ENCODE peak calls at places on chromosomes 12 and 14, in four cellular contexts. A is transverse colon, L is body of pancreas, N is HepG2. G is an unnamed sample.

GRCh38 chr14:29144598-29144997 is 378.0 kb downstream of the FOXG1 start:
- DNase-seq in A (no peak), L (no peak), N (no peak), G (no peak)

GRCh38 chr12:119486599-119487154 is 106.9 kb upstream of the TMEM233 start:
- DNase-seq in A (no peak), L (no peak), N (no peak), G (no peak)

GRCh38 chr12:131116437-131117117 is 162.9 kb downstream of the ADGRD1 start:
- DNase-seq in A (no peak), L (no peak), N (no peak), G (peak; percentile 68)

GRCh38 chr12:95805864-95806669 is 15.5 kb upstream of the NTN4 start:
- DNase-seq in A (no peak), L (no peak), N (no peak), G (no peak)

GRCh38 chr12:113273053-113273725 is 51.9 kb downstream of the TPCN1 start:
- DNase-seq in A (no peak), L (no peak), N (no peak), G (no peak)

GRCh38 chr12:82818276-82819035 is 131.8 kb downstream of the TMTC2 start:
- DNase-seq in A (no peak), L (no peak), N (no peak), G (no peak)

GRCh38 chr14:92280554-92281262 is 42.3 kb upstream of the SLC24A4 start:
- DNase-seq in A (no peak), L (no peak), N (no peak), G (no peak)

GRCh38 chr12:81017792-81018191 is 60.1 kb upstream of the ACSS3 start:
- DNase-seq in A (no peak), L (no peak), N (no peak), G (no peak)

GRCh38 chr12:93456077-93456476 is 11.2 kb upstream of the MRPL42 start:
- DNase-seq in A (no peak), L (no peak), N (no peak), G (no peak)

GRCh38 chr14:75831455-75831854 is 150.3 kb downstream of the TGFB3 start:
- DNase-seq in A (peak; percentile 68), L (peak; percentile 94), N (peak; percentile 27), G (no peak)

GRCh38 chr12:8980137-8980536 is 9.2 kb upstream of the KLRG1 start:
- DNase-seq in A (no peak), L (no peak), N (no peak), G (no peak)

GRCh38 chr12:28108599-28108998 is 81.7 kb upstream of the CCDC91 start:
- DNase-seq in A (no peak), L (no peak), N (no peak), G (no peak)

GRCh38 chr12:45327823-45328383 is 112.0 kb downstream of the ANO6 start:
- DNase-seq in A (no peak), L (no peak), N (no peak), G (no peak)

DNA sequence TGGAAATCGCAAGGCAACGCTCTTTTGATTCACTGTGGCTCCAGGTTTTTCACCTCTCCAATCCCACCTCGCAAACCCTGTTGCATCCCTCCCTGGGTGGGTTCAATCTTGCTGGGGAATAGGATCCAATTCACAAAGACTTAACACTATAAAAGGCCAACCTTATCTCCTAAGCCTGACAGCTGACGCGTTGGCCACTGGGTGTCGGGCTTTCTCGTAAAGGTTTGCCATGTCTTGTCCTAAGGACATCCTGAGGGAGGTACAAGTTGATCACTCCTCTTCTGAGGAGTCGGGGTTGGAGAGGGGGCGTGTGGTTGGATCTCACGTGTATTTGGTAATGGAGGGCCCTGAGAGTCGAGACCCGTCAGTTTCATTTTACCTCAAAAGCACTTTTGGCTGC is 112.6 kb upstream of the FZD10 start:
- DNase-seq in A (no peak), L (no peak), N (no peak), G (no peak)
- TF ChIP-seq CTCF in A (no peak), L (no peak), N (peak; percentile 33), G (no peak)

GRCh38 chr12:65168606-65169310 is 625 bp upstream of the LEMD3 start:
- DNase-seq in A (no peak), L (no peak), N (no peak), G (no peak)

GRCh38 chr12:65170245-65170881 is 980 bp downstream of the LEMD3 start:
- DNase-seq in A (peak; percentile 88), L (peak; percentile 45), N (peak; percentile 27), G (peak; percentile 57)

GRCh38 chr12:65169311-65170244 is at the start of gene LEMD3:
- DNase-seq in A (peak; percentile 97), L (peak; percentile 96), N (peak; percentile 90), G (peak; percentile 92)

GRCh38 chr12:65171870-65172269 is 2.5 kb downstream of the LEMD3 start:
- DNase-seq in A (no peak), L (no peak), N (no peak), G (no peak)

DNA sequence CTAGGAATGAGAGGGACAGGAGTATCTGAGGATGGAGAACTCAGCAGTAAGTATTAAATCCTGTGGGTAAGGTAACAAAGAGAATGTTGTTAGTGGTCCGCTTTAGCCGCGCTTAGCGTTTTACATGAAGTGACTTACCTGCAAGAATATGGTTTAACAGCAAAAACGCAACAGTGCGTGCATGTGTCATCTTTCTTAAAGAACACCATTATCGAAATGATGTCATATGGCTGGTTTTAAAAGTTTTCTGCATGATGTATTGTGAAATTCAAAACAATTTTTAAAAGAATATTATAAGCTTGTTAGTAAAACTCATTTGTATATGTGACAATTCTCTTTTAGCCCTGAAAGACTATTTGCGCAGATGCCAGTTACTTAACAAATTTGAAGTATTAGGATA is 1.7 kb downstream of the LEMD3 start:
- DNase-seq in A (no peak), L (no peak), N (no peak), G (no peak)
- H3K4me1 ChIP-seq in A (peaks cover 59% of the 10 kb centered on the region), L (peaks cover 45% of the 10 kb centered on the region), N (peaks cover 49% of the 10 kb centered on the region), G (no peaks in the 10 kb centered on the region)

DNA sequence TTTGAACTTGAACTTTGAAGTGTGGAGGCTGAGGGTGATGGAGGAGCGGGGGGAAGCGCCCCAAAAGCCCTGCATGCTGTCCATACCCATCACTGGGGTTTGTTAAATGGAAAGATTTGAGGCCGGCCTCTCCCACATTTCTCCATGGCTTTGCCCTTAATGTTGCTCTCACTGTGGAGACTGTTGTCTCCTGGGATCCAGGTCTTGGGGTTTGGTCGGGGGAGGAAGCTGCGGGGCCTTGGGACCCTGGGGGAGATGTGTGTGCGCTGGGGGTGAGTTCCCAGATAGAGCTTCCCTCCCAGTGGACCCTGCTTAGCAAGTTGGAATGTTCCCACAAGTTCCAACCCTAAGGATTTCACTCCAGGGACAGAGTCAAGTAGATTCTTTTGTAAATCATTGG is 28.0 kb upstream of the LRTM2 start:
- DNase-seq in A (no peak), L (no peak), N (no peak), G (no peak)
- H3K4me3 ChIP-seq in A (no peak overlapping the region), L (no peak overlapping the region), N (no peak overlapping the region), G (no peak overlapping the region)

DNA sequence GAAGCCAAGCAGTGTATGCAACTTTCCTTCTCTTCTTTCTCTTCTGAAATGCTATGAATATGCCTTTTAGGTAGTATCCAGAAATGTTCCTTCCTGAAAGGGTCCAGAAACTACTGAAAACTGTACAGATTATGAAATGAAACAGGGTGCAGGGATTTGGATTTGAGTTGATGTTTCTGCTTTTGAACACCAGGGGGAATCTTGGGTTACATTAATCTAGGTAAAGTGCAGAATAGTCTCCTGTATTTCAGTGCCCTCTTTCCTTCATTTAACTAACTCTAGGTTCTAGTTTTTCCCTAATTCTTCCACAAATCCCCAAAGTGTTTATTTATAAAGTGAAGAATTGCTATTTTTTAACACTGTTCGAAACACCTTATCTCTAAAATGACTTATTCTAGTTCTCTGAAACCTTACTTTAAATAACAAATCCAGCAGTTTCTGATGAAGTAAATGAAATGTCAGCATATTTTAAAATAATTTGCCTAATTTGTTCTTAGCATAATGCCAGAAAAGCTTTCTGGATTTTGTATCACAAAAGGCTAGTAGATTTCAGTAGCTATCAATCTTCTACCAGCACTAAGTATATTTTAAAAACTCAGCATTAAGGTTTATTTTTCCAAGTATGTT is 111.9 kb downstream of the LRRK2 start:
- DNase-seq in A (no peak), L (no peak), N (peak; percentile 2), G (no peak)
- TF ChIP-seq CTCF in A (no peak), L (no peak), N (peak; percentile 33), G (peak; percentile 45)

GRCh38 chr12:53996188-53996885 is 3.6 kb upstream of the HOXC9 start:
- DNase-seq in A (no peak), L (no peak), N (no peak), G (no peak)

GRCh38 chr12:53995311-53996187 is 4.4 kb upstream of the HOXC9 start:
- DNase-seq in A (no peak), L (no peak), N (no peak), G (peak; percentile 75)

GRCh38 chr12:53994268-53994690 is 5.7 kb upstream of the HOXC9 start:
- DNase-seq in A (no peak), L (no peak), N (peak; percentile 57), G (no peak)

GRCh38 chr12:53993397-53994267 is 6.3 kb upstream of the HOXC9 start:
- DNase-seq in A (no peak), L (no peak), N (no peak), G (no peak)

DNA sequence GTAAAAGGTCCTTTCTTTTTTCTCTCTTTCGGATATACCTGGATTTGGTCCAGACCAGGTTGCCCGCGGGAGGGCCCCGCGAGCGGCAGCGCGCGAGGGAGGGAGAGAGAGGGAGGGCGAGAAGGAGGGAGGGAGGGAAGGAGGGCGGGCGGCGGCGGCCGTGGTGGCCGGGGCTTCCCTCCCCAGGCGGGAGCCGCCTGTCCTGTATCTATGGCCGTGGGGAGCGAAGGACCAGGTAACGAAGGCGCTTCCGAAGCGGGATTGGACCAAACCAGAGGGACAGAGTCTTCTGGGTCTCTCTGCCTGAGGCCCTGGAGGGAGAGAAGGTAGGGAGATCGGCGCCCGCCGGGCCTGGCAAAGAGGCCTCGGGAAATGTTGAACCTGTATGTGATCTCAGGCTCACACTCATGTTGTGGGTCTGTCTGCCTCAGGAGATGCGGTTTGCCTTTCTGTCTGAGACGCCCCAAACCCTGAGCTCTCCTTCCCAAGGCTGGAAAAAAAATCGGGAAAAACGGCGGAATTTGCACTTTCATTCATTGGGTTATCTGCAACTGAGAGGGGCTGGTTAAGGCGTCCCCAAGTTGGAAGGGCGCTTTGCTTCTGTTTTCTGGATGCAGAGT is 5.2 kb upstream of the HOXC9 start:
- DNase-seq in A (no peak), L (no peak), N (no peak), G (no peak)
- H3K4me1 ChIP-seq in A (peaks cover 35% of the 10 kb centered on the region), L (peaks cover 37% of the 10 kb centered on the region), N (peaks cover 29% of the 10 kb centered on the region), G (peaks cover 5% of the 10 kb centered on the region)

DNA sequence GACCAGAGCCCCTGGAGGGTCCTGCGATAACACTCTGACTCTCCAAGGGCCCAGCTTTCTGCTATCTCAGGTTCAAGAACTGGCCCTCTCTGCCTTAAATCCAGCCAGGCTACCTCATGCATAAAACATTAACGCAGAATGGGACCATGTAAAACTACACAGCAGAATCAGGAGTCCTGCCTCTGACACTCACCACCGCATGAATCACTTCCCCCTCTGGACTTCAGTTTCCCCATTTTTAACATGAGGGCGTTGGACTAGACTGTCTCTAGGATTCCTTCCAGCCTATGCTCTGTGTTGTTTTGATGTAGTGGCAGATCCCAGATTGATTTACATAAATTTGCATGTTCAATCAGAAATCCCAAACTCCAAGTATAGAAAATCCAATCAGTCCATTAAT is 3.3 kb downstream of the NCKAP5L start:
- DNase-seq in A (no peak), L (no peak), N (no peak), G (no peak)
- H3K4me3 ChIP-seq in A (no peak overlapping the region), L (no peak overlapping the region), N (no peak overlapping the region), G (no peak overlapping the region)